ENCODE peak calls at places on chromosomes 13 and 19, in five cellular contexts. C is stimulated activated CD4-positive, alpha-beta T cell treated with anti-CD3 and anti-CD28 coated beads, Interleukin-1b, Interleukin-23, amount 100 ng/mL, for 24 hours; X is effector CD4-positive, alpha-beta T cell; M is dermis microvascular lymphatic vessel endothelial cell; P is posterior cingulate gyrus. O is an unnamed sample.

GRCh38 chr19:5076440-5077208 is 107.7 kb downstream of the KDM4B start:
- DNase-seq in C (no peak), X (no peak), M (no peak), P (peak), O (no peak)

GRCh38 chr13:39942177-39942900 is 286.9 kb downstream of the COG6 start:
- DNase-seq in C (no peak), X (no peak), M (no peak), P (no peak), O (no peak)

GRCh38 chr13:91632071-91632470 is 233.7 kb downstream of the GPC5 start:
- DNase-seq in C (no peak), X (no peak), M (no peak), P (no peak), O (no peak)

GRCh38 chr13:111410232-111411021 is 90.0 kb downstream of the TEX29 start:
- DNase-seq in C (no peak), X (no peak), M (no peak), P (peak), O (no peak)

GRCh38 chr19:54173951-54174817 is 1.2 kb upstream of the TMC4 start:
- DNase-seq in C (no peak), X (no peak), M (no peak), P (no peak), O (no peak)

GRCh38 chr13:61880576-61881283 is 465.1 kb upstream of the PCDH20 start:
- DNase-seq in C (no peak), X (no peak), M (no peak), P (no peak), O (no peak)

GRCh38 chr13:42498521-42498920 is 75.4 kb upstream of the TNFSF11 start:
- DNase-seq in C (no peak), X (no peak), M (no peak), P (no peak), O (no peak)

GRCh38 chr19:58531052-58531600 is 11.5 kb upstream of the ZBTB45 start:
- DNase-seq in C (no peak), X (no peak), M (no peak), P (no peak), O (no peak)

GRCh38 chr19:49786432-49786831 is 19.6 kb downstream of the AP2A1 start:
- DNase-seq in C (no peak), X (no peak), M (no peak), P (no peak), O (no peak)

GRCh38 chr13:23467048-23467931 is 33.8 kb upstream of the SACS start:
- DNase-seq in C (no peak), X (no peak), M (peak), P (no peak), O (no peak)

GRCh38 chr13:61024046-61024445 is 391.6 kb downstream of the PCDH20 start:
- DNase-seq in C (no peak), X (no peak), M (no peak), P (no peak), O (no peak)

O was measured in glomerular endothelial cell.